ENCODE peak calls at places on chromosomes 7 and 10, in seven cellular contexts. One of them, this sample, is unnamed.

GRCh38 chr7:150476819-150477631 is 26.6 kb downstream of the GIMAP8 start:
- DNase-seq in lower lobe of right lung: no peak
- DNase-seq in sigmoid colon: no peak
- DNase-seq in osteocyte: no peak
- DNase-seq in A673: no peak
- DNase-seq in GM12865: no peak
- DNase-seq in activated CD8-positive, alpha-beta T cell treated with anti-CD3 and anti-CD28 coated beads for 36 hours: peak; percentile 77
- DNase-seq in this sample: no peak

GRCh38 chr10:4266387-4267083 is 481.5 kb upstream of the KLF6 start:
- DNase-seq in lower lobe of right lung: no peak
- DNase-seq in sigmoid colon: no peak
- DNase-seq in osteocyte: no peak
- DNase-seq in A673: no peak
- DNase-seq in GM12865: no peak
- DNase-seq in activated CD8-positive, alpha-beta T cell treated with anti-CD3 and anti-CD28 coated beads for 36 hours: no peak
- DNase-seq in this sample: no peak

GRCh38 chr10:58666024-58666423 is 153.4 kb downstream of the BICC1 start:
- DNase-seq in lower lobe of right lung: no peak
- DNase-seq in sigmoid colon: no peak
- DNase-seq in osteocyte: no peak
- DNase-seq in A673: no peak
- DNase-seq in GM12865: peak; percentile 50
- DNase-seq in activated CD8-positive, alpha-beta T cell treated with anti-CD3 and anti-CD28 coated beads for 36 hours: peak; percentile 22
- DNase-seq in this sample: no peak

GRCh38 chr7:129646369-129647021 is 35.0 kb downstream of the NRF1 start:
- DNase-seq in lower lobe of right lung: no peak
- DNase-seq in sigmoid colon: no peak
- DNase-seq in osteocyte: no peak
- DNase-seq in A673: peak; percentile 22
- DNase-seq in GM12865: no peak
- DNase-seq in activated CD8-positive, alpha-beta T cell treated with anti-CD3 and anti-CD28 coated beads for 36 hours: no peak
- DNase-seq in this sample: no peak

GRCh38 chr7:69967152-69967591 is 368.9 kb downstream of the AUTS2 start:
- DNase-seq in lower lobe of right lung: peak; percentile 45
- DNase-seq in sigmoid colon: no peak
- DNase-seq in osteocyte: peak; percentile 90
- DNase-seq in A673: no peak
- DNase-seq in GM12865: no peak
- DNase-seq in activated CD8-positive, alpha-beta T cell treated with anti-CD3 and anti-CD28 coated beads for 36 hours: no peak
- DNase-seq in this sample: no peak

GRCh38 chr7:24885305-24885704 is 94.7 kb downstream of the OSBPL3 start:
- DNase-seq in lower lobe of right lung: no peak
- DNase-seq in sigmoid colon: no peak
- DNase-seq in osteocyte: no peak
- DNase-seq in A673: no peak
- DNase-seq in GM12865: no peak
- DNase-seq in activated CD8-positive, alpha-beta T cell treated with anti-CD3 and anti-CD28 coated beads for 36 hours: no peak
- DNase-seq in this sample: no peak

GRCh38 chr7:99109108-99110051 is 34.5 kb downstream of the SMURF1 start:
- DNase-seq in lower lobe of right lung: no peak
- DNase-seq in sigmoid colon: no peak
- DNase-seq in osteocyte: no peak
- DNase-seq in A673: no peak
- DNase-seq in GM12865: no peak
- DNase-seq in activated CD8-positive, alpha-beta T cell treated with anti-CD3 and anti-CD28 coated beads for 36 hours: peak; percentile 57
- DNase-seq in this sample: no peak

GRCh38 chr7:50869108-50869716 is 86.5 kb upstream of the GRB10 start:
- DNase-seq in lower lobe of right lung: no peak
- DNase-seq in sigmoid colon: no peak
- DNase-seq in osteocyte: no peak
- DNase-seq in A673: no peak
- DNase-seq in GM12865: no peak
- DNase-seq in activated CD8-positive, alpha-beta T cell treated with anti-CD3 and anti-CD28 coated beads for 36 hours: no peak
- DNase-seq in this sample: no peak

GRCh38 chr7:24665564-24666294 is 91.5 kb downstream of the GSDME start:
- DNase-seq in lower lobe of right lung: no peak
- DNase-seq in sigmoid colon: no peak
- DNase-seq in osteocyte: no peak
- DNase-seq in A673: peak; percentile 73
- DNase-seq in GM12865: peak; percentile 69
- DNase-seq in activated CD8-positive, alpha-beta T cell treated with anti-CD3 and anti-CD28 coated beads for 36 hours: peak; percentile 61
- DNase-seq in this sample: no peak

GRCh38 chr10:103238506-103239252 is 7.0 kb upstream of the RPEL1 start:
- DNase-seq in lower lobe of right lung: peak; percentile 52
- DNase-seq in sigmoid colon: no peak
- DNase-seq in osteocyte: no peak
- DNase-seq in A673: peak; percentile 38
- DNase-seq in GM12865: no peak
- DNase-seq in activated CD8-positive, alpha-beta T cell treated with anti-CD3 and anti-CD28 coated beads for 36 hours: no peak
- DNase-seq in this sample: no peak

GRCh38 chr10:86162696-86163400 is 203.7 kb downstream of the GRID1 start:
- DNase-seq in lower lobe of right lung: no peak
- DNase-seq in sigmoid colon: peak; percentile 48
- DNase-seq in osteocyte: no peak
- DNase-seq in A673: no peak
- DNase-seq in GM12865: no peak
- DNase-seq in activated CD8-positive, alpha-beta T cell treated with anti-CD3 and anti-CD28 coated beads for 36 hours: no peak
- DNase-seq in this sample: no peak

GRCh38 chr7:7496326-7496725 is 39.3 kb downstream of the COL28A1 start:
- DNase-seq in lower lobe of right lung: no peak
- DNase-seq in sigmoid colon: no peak
- DNase-seq in osteocyte: no peak
- DNase-seq in A673: no peak
- DNase-seq in GM12865: no peak
- DNase-seq in activated CD8-positive, alpha-beta T cell treated with anti-CD3 and anti-CD28 coated beads for 36 hours: no peak
- DNase-seq in this sample: no peak

GRCh38 chr10:4822208-4822607 is 3.8 kb upstream of the AKR1E2 start:
- DNase-seq in lower lobe of right lung: no peak
- DNase-seq in sigmoid colon: no peak
- DNase-seq in osteocyte: no peak
- DNase-seq in A673: no peak
- DNase-seq in GM12865: no peak
- DNase-seq in activated CD8-positive, alpha-beta T cell treated with anti-CD3 and anti-CD28 coated beads for 36 hours: no peak
- DNase-seq in this sample: no peak

GRCh38 chr10:115706482-115707076 is 566.4 kb downstream of the GFRA1 start:
- DNase-seq in lower lobe of right lung: no peak
- DNase-seq in sigmoid colon: no peak
- DNase-seq in osteocyte: no peak
- DNase-seq in A673: peak; percentile 48
- DNase-seq in GM12865: peak; percentile 9
- DNase-seq in activated CD8-positive, alpha-beta T cell treated with anti-CD3 and anti-CD28 coated beads for 36 hours: peak; percentile 1
- DNase-seq in this sample: no peak

GRCh38 chr7:21330462-21331178 is 97.3 kb upstream of the SP4 start:
- DNase-seq in lower lobe of right lung: no peak
- DNase-seq in sigmoid colon: no peak
- DNase-seq in osteocyte: no peak
- DNase-seq in A673: no peak
- DNase-seq in GM12865: no peak
- DNase-seq in activated CD8-positive, alpha-beta T cell treated with anti-CD3 and anti-CD28 coated beads for 36 hours: no peak
- DNase-seq in this sample: no peak

GRCh38 chr7:4725014-4725951 is 43.2 kb downstream of the FOXK1 start:
- DNase-seq in lower lobe of right lung: peak; percentile 90
- DNase-seq in sigmoid colon: peak; percentile 90
- DNase-seq in osteocyte: peak; percentile 95
- DNase-seq in A673: peak; percentile 50
- DNase-seq in GM12865: peak; percentile 88
- DNase-seq in activated CD8-positive, alpha-beta T cell treated with anti-CD3 and anti-CD28 coated beads for 36 hours: peak; percentile 87
- DNase-seq in this sample: no peak

GRCh38 chr7:3780016-3780415 is 479.0 kb downstream of the SDK1 start:
- DNase-seq in lower lobe of right lung: no peak
- DNase-seq in sigmoid colon: no peak
- DNase-seq in osteocyte: no peak
- DNase-seq in A673: no peak
- DNase-seq in GM12865: no peak
- DNase-seq in activated CD8-positive, alpha-beta T cell treated with anti-CD3 and anti-CD28 coated beads for 36 hours: no peak
- DNase-seq in this sample: no peak

GRCh38 chr7:18437086-18437485 is 58.5 kb upstream of the HDAC9 start:
- DNase-seq in lower lobe of right lung: no peak
- DNase-seq in sigmoid colon: no peak
- DNase-seq in osteocyte: no peak
- DNase-seq in A673: no peak
- DNase-seq in GM12865: no peak
- DNase-seq in activated CD8-positive, alpha-beta T cell treated with anti-CD3 and anti-CD28 coated beads for 36 hours: no peak
- DNase-seq in this sample: no peak

GRCh38 chr7:90961037-90961725 is 303.1 kb upstream of the FZD1 start:
- DNase-seq in lower lobe of right lung: no peak
- DNase-seq in sigmoid colon: no peak
- DNase-seq in osteocyte: no peak
- DNase-seq in A673: no peak
- DNase-seq in GM12865: no peak
- DNase-seq in activated CD8-positive, alpha-beta T cell treated with anti-CD3 and anti-CD28 coated beads for 36 hours: no peak
- DNase-seq in this sample: no peak

GRCh38 chr7:45650404-45651055 is 76.4 kb downstream of the ADCY1 start:
- DNase-seq in lower lobe of right lung: no peak
- DNase-seq in sigmoid colon: no peak
- DNase-seq in osteocyte: peak; percentile 54
- DNase-seq in A673: no peak
- DNase-seq in GM12865: no peak
- DNase-seq in activated CD8-positive, alpha-beta T cell treated with anti-CD3 and anti-CD28 coated beads for 36 hours: no peak
- DNase-seq in this sample: no peak

DNA sequence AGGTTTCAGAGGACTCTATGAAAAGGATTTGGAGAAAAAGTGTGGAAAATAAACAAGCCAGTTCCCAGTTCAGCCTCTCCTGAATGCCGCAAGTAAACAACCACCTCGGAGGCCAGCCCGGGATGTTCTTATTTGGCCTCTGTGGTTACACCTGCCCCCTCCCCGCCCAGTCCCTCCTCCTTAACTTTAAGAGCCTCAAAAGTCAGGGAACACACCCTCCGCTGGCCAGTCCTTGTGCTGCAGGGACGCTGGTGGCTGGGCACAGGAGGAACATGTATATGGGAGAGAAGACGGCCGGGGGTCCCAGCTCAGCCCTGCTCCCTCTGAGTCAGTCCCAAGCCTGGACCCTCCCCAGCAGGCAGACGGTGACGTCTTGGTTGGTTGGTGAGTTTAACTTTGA is 6.1 kb downstream of the CHST3 start:
- DNase-seq in lower lobe of right lung: peak; percentile 60
- DNase-seq in sigmoid colon: peak; percentile 75
- DNase-seq in osteocyte: no peak
- DNase-seq in A673: no peak
- DNase-seq in GM12865: no peak
- DNase-seq in activated CD8-positive, alpha-beta T cell treated with anti-CD3 and anti-CD28 coated beads for 36 hours: no peak
- DNase-seq in this sample: no peak
- TF ChIP-seq CTCF in lower lobe of right lung: no peak
- TF ChIP-seq CTCF in sigmoid colon: no peak
- TF ChIP-seq CTCF in osteocyte: peak; percentile 34
- TF ChIP-seq CTCF in A673: peak; percentile 30
- TF ChIP-seq CTCF in GM12865: no peak
- TF ChIP-seq CTCF in activated CD8-positive, alpha-beta T cell treated with anti-CD3 and anti-CD28 coated beads for 36 hours: no peak
- TF ChIP-seq CTCF in this sample: no peak

DNA sequence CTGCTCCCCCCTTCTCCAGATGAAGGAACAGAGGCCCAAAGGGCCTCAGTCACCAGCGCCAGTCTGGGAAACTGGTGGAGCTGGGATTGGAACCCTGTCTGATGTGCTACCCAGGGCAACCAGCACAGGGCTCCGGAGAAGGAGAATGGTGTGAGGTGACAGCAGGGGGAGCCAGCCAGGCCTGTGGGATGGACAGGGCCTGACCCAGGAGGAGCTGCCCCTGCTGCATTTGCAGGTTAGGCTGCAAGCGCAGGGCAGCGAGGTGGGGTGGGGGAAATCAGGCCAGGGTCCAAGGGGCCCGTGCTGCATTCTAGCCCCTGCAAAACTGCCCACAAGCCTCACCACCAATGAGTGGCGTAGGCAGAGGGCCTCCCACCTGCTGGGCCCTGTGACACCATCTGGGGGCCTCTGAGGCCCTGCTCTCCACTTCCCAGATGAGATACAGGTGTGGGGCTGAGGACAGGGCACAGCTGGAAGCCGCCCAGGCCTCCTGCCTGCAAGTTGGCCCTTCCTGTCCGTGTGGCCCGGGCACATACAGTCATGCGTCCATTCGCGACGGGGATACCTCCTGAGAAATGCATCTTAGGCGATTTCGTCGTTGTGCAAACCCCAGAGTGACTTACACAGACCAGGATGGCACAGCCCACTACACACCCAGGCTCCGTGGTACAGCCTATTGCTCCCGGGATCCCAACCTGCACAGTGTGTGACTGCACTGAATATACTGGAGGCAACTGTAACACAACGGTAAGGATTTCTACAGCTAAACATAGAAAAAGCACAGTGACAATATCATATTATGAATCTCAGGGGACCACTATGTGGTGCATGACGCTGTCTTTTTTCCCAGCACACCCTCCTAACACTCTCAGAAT is 45.2 kb downstream of the RASGEF1A start:
- DNase-seq in lower lobe of right lung: peak; percentile 28
- DNase-seq in sigmoid colon: peak; percentile 45
- DNase-seq in osteocyte: peak; percentile 80
- DNase-seq in A673: no peak
- DNase-seq in GM12865: no peak
- DNase-seq in activated CD8-positive, alpha-beta T cell treated with anti-CD3 and anti-CD28 coated beads for 36 hours: no peak
- DNase-seq in this sample: no peak
- TF ChIP-seq CTCF in lower lobe of right lung: no peak
- TF ChIP-seq CTCF in sigmoid colon: no peak
- TF ChIP-seq CTCF in osteocyte: peak; percentile 16
- TF ChIP-seq CTCF in A673: no peak
- TF ChIP-seq CTCF in GM12865: no peak
- TF ChIP-seq CTCF in activated CD8-positive, alpha-beta T cell treated with anti-CD3 and anti-CD28 coated beads for 36 hours: no peak
- TF ChIP-seq CTCF in this sample: no peak

GRCh38 chr7:2567663-2568238 is 9.0 kb downstream of the IQCE start:
- DNase-seq in lower lobe of right lung: peak; percentile 51
- DNase-seq in sigmoid colon: no peak
- DNase-seq in osteocyte: no peak
- DNase-seq in A673: no peak
- DNase-seq in GM12865: peak; percentile 47
- DNase-seq in activated CD8-positive, alpha-beta T cell treated with anti-CD3 and anti-CD28 coated beads for 36 hours: no peak
- DNase-seq in this sample: no peak
- TF ChIP-seq CTCF in lower lobe of right lung: peak; percentile 48
- TF ChIP-seq CTCF in sigmoid colon: peak; percentile 24
- TF ChIP-seq CTCF in osteocyte: peak; percentile 66
- TF ChIP-seq CTCF in A673: peak; percentile 31
- TF ChIP-seq CTCF in GM12865: peak; percentile 31
- TF ChIP-seq CTCF in activated CD8-positive, alpha-beta T cell treated with anti-CD3 and anti-CD28 coated beads for 36 hours: peak; percentile 18
- TF ChIP-seq CTCF in this sample: no peak

DNA sequence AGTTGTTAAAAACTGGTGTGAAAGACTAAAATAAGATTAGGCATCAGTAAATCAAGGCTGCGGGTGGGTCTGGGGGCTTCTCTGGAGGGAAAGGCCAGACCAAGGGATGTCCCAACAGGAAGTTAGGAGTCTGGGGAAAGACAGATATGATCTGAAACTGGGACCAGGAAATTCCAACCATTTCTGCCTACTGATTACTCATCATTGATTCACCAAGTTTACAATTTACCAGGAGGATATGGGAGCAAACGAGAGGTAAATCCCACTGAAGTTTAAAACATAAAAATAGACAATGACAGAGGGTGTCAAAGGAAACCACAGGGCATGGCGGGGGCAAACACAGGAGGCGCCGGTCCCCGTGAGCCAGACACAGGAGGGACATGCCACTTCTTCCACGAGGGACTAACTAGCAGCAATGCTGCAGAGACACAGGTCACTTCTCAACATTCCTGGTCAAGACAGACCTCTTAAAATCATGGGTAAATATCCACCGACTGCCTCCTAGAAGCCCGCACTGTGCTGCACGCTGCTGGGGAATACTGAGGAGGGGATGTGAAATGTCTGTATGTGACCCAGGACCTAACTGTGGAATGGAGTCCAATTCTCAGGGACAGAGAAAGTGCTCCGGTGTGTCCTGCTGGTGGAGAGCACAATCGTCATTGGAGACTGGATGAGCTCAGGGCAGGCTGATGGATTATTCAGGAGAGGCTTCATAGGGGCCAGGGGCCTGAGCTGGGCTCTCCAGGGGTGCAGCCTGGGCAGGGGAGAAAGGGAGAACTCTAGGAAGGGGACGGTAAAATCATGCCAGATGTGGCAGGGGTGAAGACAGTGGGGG is 153.4 kb upstream of the KLF14 start:
- DNase-seq in lower lobe of right lung: no peak
- DNase-seq in sigmoid colon: no peak
- DNase-seq in osteocyte: no peak
- DNase-seq in A673: peak; percentile 71
- DNase-seq in GM12865: no peak
- DNase-seq in activated CD8-positive, alpha-beta T cell treated with anti-CD3 and anti-CD28 coated beads for 36 hours: no peak
- DNase-seq in this sample: no peak
- TF ChIP-seq CTCF in lower lobe of right lung: no peak
- TF ChIP-seq CTCF in sigmoid colon: no peak
- TF ChIP-seq CTCF in osteocyte: no peak
- TF ChIP-seq CTCF in A673: no peak
- TF ChIP-seq CTCF in GM12865: no peak
- TF ChIP-seq CTCF in activated CD8-positive, alpha-beta T cell treated with anti-CD3 and anti-CD28 coated beads for 36 hours: no peak
- TF ChIP-seq CTCF in this sample: no peak